ENCODE peak calls at places on chromosome 1, in seven cellular contexts. I is lung; L is nucleus accumbens; D is activated T-helper 1 cell treated with Interleukin-2 at 50 U/mL for 16 hours; A is NCI-H1417; W is CD8-positive, alpha-beta T cell; O is breast epithelium. P is an unnamed sample.

GRCh38 chr1:155540000-155540874 is 22.4 kb downstream of the ASH1L start:
- DNase-seq in W (no peak), O (no peak), A (no peak), D (no peak), L (no peak), I (no peak), P (no peak)

GRCh38 chr1:10904396-10905358 is 107.8 kb upstream of the TARDBP start:
- DNase-seq in A (no peak), O (no peak), I (peak; percentile 48), W (peak; percentile 80), D (peak; percentile 14), L (no peak), P (no peak)

GRCh38 chr1:101136739-101137138 is 100.1 kb upstream of the S1PR1 start:
- DNase-seq in L (no peak), A (no peak), I (no peak), D (no peak), W (no peak), O (no peak), P (no peak)

GRCh38 chr1:79790950-79791349 is 784.4 kb upstream of the ADGRL4 start:
- DNase-seq in A (no peak), L (no peak), W (no peak), I (no peak), D (no peak), O (no peak), P (no peak)

GRCh38 chr1:183873642-183874041 is 68.7 kb downstream of the RGL1 start:
- DNase-seq in A (no peak), L (no peak), D (no peak), W (no peak), I (no peak), O (no peak), P (no peak)

GRCh38 chr1:53878492-53879105 is 11.0 kb downstream of the YIPF1 start:
- DNase-seq in W (no peak), A (peak; percentile 39), D (no peak), I (no peak), O (no peak), L (no peak), P (peak; percentile 35)

GRCh38 chr1:200890818-200891773 is 3.6 kb upstream of the INAVA start:
- DNase-seq in A (no peak), O (no peak), W (no peak), D (no peak), I (no peak), L (peak; percentile 50), P (no peak)

GRCh38 chr1:93813076-93813475 is 65.9 kb downstream of the DNTTIP2 start:
- DNase-seq in D (no peak), O (no peak), I (no peak), A (no peak), L (no peak), W (no peak), P (no peak)

GRCh38 chr1:210817385-210818275 is 316.3 kb downstream of the KCNH1 start:
- DNase-seq in I (no peak), A (no peak), O (no peak), L (no peak), D (no peak), W (no peak), P (no peak)

GRCh38 chr1:236890152-236891056 is 95.3 kb downstream of the MTR start:
- DNase-seq in L (no peak), D (no peak), W (no peak), I (no peak), O (no peak), A (no peak), P (no peak)

GRCh38 chr1:21913258-21913657 is 23.9 kb downstream of the HSPG2 start:
- DNase-seq in D (no peak), I (no peak), W (no peak), O (no peak), L (no peak), A (no peak), P (no peak)

GRCh38 chr1:241553886-241554592 is 21.9 kb downstream of the KMO start:
- DNase-seq in A (no peak), O (no peak), D (no peak), L (no peak), W (no peak), I (no peak), P (no peak)

GRCh38 chr1:209879539-209879938 is 51.8 kb downstream of the UTP25 start:
- DNase-seq in O (no peak), W (no peak), I (no peak), A (peak; percentile 23), D (no peak), L (peak; percentile 45), P (peak; percentile 62)

GRCh38 chr1:90336552-90337324 is 341.8 kb downstream of the ZNF326 start:
- DNase-seq in I (no peak), W (no peak), D (no peak), A (no peak), O (no peak), L (no peak), P (no peak)

P was measured in NCI-H345.